ENCODE peak calls at places on chromosomes 13 and 19, in six cellular contexts. One of them, this sample, is unnamed.

GRCh38 chr13:102286326-102286725 is 115.5 kb downstream of the FGF14 start:
- DNase-seq in colonic mucosa: no peak
- DNase-seq in Peyer's patch: no peak
- DNase-seq in neural progenitor cell: no peak
- DNase-seq in pancreas: no peak
- DNase-seq in left ventricle myocardium inferior: no peak
- DNase-seq in this sample: no peak

GRCh38 chr13:43815204-43815603 is 28.4 kb upstream of the ENOX1 start:
- DNase-seq in pancreas: no peak
- DNase-seq in Peyer's patch: no peak
- DNase-seq in left ventricle myocardium inferior: no peak
- DNase-seq in colonic mucosa: no peak
- DNase-seq in neural progenitor cell: no peak
- DNase-seq in this sample: no peak

GRCh38 chr13:51326782-51327181 is 12.7 kb upstream of the SERPINE3 start:
- DNase-seq in pancreas: no peak
- DNase-seq in neural progenitor cell: no peak
- DNase-seq in Peyer's patch: no peak
- DNase-seq in colonic mucosa: no peak
- DNase-seq in left ventricle myocardium inferior: no peak
- DNase-seq in this sample: no peak

GRCh38 chr13:36082806-36083205 is 48.4 kb downstream of the DCLK1 start:
- DNase-seq in Peyer's patch: no peak
- DNase-seq in colonic mucosa: no peak
- DNase-seq in neural progenitor cell: no peak
- DNase-seq in pancreas: no peak
- DNase-seq in left ventricle myocardium inferior: no peak
- DNase-seq in this sample: no peak

GRCh38 chr19:35389192-35389861 is 18.5 kb downstream of the GPR42 start:
- DNase-seq in Peyer's patch: no peak
- DNase-seq in pancreas: no peak
- DNase-seq in left ventricle myocardium inferior: no peak
- DNase-seq in neural progenitor cell: no peak
- DNase-seq in colonic mucosa: peak; percentile 19
- DNase-seq in this sample: no peak

GRCh38 chr13:24995225-24995804 is 100.6 kb upstream of the PABPC3 start:
- DNase-seq in left ventricle myocardium inferior: no peak
- DNase-seq in Peyer's patch: peak; percentile 37
- DNase-seq in pancreas: no peak
- DNase-seq in neural progenitor cell: peak; percentile 89
- DNase-seq in colonic mucosa: peak; percentile 69
- DNase-seq in this sample: peak; percentile 58

GRCh38 chr19:2922987-2923386 is 21.8 kb downstream of the ZNF77 start:
- DNase-seq in Peyer's patch: no peak
- DNase-seq in neural progenitor cell: peak; percentile 31
- DNase-seq in colonic mucosa: no peak
- DNase-seq in pancreas: no peak
- DNase-seq in left ventricle myocardium inferior: no peak
- DNase-seq in this sample: no peak

GRCh38 chr13:73223372-73223781 is 164.6 kb downstream of the KLF5 start:
- DNase-seq in neural progenitor cell: no peak
- DNase-seq in left ventricle myocardium inferior: no peak
- DNase-seq in Peyer's patch: no peak
- DNase-seq in pancreas: no peak
- DNase-seq in colonic mucosa: no peak
- DNase-seq in this sample: no peak

GRCh38 chr13:99320693-99321481 is 13.7 kb upstream of the GPR183 start:
- DNase-seq in neural progenitor cell: no peak
- DNase-seq in colonic mucosa: no peak
- DNase-seq in Peyer's patch: no peak
- DNase-seq in pancreas: no peak
- DNase-seq in left ventricle myocardium inferior: no peak
- DNase-seq in this sample: peak; percentile 68

GRCh38 chr13:110922506-110922905 is 7.6 kb upstream of the ANKRD10 start:
- DNase-seq in left ventricle myocardium inferior: no peak
- DNase-seq in Peyer's patch: no peak
- DNase-seq in pancreas: no peak
- DNase-seq in colonic mucosa: no peak
- DNase-seq in neural progenitor cell: no peak
- DNase-seq in this sample: no peak

GRCh38 chr19:35000647-35001501 is 751 bp downstream of the GRAMD1A start:
- DNase-seq in neural progenitor cell: peak; percentile 43
- DNase-seq in pancreas: peak; percentile 87
- DNase-seq in left ventricle myocardium inferior: no peak
- DNase-seq in Peyer's patch: peak; percentile 73
- DNase-seq in colonic mucosa: peak; percentile 50
- DNase-seq in this sample: peak; percentile 85

GRCh38 chr13:112814905-112815585 is 125.2 kb downstream of the ATP11A start:
- DNase-seq in pancreas: no peak
- DNase-seq in Peyer's patch: no peak
- DNase-seq in left ventricle myocardium inferior: peak; percentile 46
- DNase-seq in neural progenitor cell: no peak
- DNase-seq in colonic mucosa: no peak
- DNase-seq in this sample: no peak

GRCh38 chr13:34748078-34748477 is 194.0 kb upstream of the NBEA start:
- DNase-seq in Peyer's patch: no peak
- DNase-seq in pancreas: no peak
- DNase-seq in colonic mucosa: peak; percentile 30
- DNase-seq in neural progenitor cell: no peak
- DNase-seq in left ventricle myocardium inferior: peak; percentile 21
- DNase-seq in this sample: no peak

GRCh38 chr13:41606646-41607045 is 149.3 kb downstream of the RGCC start:
- DNase-seq in Peyer's patch: no peak
- DNase-seq in neural progenitor cell: no peak
- DNase-seq in colonic mucosa: no peak
- DNase-seq in pancreas: no peak
- DNase-seq in left ventricle myocardium inferior: no peak
- DNase-seq in this sample: no peak

GRCh38 chr13:29847501-29847983 is 2.9 kb downstream of the UBL3 start:
- DNase-seq in Peyer's patch: no peak
- DNase-seq in neural progenitor cell: peak; percentile 14
- DNase-seq in colonic mucosa: peak; percentile 45
- DNase-seq in pancreas: no peak
- DNase-seq in left ventricle myocardium inferior: no peak
- DNase-seq in this sample: peak; percentile 44

GRCh38 chr19:39304701-39305571 is 8.7 kb downstream of the IFNL1 start:
- DNase-seq in neural progenitor cell: no peak
- DNase-seq in colonic mucosa: no peak
- DNase-seq in pancreas: no peak
- DNase-seq in Peyer's patch: no peak
- DNase-seq in left ventricle myocardium inferior: no peak
- DNase-seq in this sample: no peak

GRCh38 chr13:40564342-40564997 is 102.0 kb downstream of the FOXO1 start:
- DNase-seq in neural progenitor cell: no peak
- DNase-seq in left ventricle myocardium inferior: no peak
- DNase-seq in pancreas: no peak
- DNase-seq in colonic mucosa: no peak
- DNase-seq in Peyer's patch: no peak
- DNase-seq in this sample: peak; percentile 37

GRCh38 chr13:40566811-40567210 is 99.6 kb downstream of the FOXO1 start:
- DNase-seq in neural progenitor cell: no peak
- DNase-seq in pancreas: no peak
- DNase-seq in left ventricle myocardium inferior: no peak
- DNase-seq in colonic mucosa: no peak
- DNase-seq in Peyer's patch: no peak
- DNase-seq in this sample: no peak

GRCh38 chr13:40562975-40563349 is 103.5 kb downstream of the FOXO1 start:
- DNase-seq in Peyer's patch: no peak
- DNase-seq in left ventricle myocardium inferior: no peak
- DNase-seq in pancreas: no peak
- DNase-seq in neural progenitor cell: no peak
- DNase-seq in colonic mucosa: no peak
- DNase-seq in this sample: no peak

GRCh38 chr13:40565282-40566148 is 100.9 kb downstream of the FOXO1 start:
- DNase-seq in Peyer's patch: no peak
- DNase-seq in pancreas: no peak
- DNase-seq in neural progenitor cell: no peak
- DNase-seq in colonic mucosa: no peak
- DNase-seq in left ventricle myocardium inferior: no peak
- DNase-seq in this sample: no peak

DNA sequence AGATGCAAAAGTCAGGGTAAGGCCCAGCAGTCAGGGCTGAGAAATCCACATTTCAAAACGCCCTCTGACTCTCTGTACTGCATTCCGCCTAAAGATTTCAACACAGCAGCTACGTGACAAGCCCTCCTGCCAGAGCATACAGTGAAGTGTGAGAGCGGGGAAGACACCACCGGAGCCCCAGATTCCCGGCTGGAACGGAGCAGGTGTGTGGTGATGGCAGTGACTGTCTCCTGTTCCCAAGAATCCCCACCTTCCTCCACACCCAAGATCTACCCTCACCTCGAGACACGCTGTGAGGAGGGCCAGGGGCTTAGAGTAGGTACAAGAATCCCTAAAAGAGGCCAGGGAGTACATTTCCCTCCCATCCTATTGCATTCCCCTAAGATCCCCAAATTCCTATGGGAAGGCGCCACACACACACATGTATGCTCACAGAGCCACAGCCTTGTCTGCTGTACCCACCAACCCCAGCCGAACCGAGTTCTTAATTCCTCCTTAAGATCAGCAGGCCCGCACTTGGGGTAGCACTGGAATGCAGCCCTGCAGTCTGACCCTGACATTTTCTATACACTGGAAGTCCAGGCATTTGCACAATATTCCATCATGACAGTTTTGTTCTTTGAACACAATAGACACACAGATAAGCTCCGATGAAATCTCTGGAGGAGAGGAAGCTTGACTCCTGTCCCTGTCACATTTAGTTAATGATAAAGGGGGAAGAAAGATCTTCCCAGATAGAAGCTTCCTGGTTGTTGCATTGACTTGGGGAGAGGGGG is 102.9 kb downstream of the FOXO1 start:
- DNase-seq in colonic mucosa: no peak
- DNase-seq in neural progenitor cell: peak; percentile 10
- DNase-seq in left ventricle myocardium inferior: no peak
- DNase-seq in pancreas: no peak
- DNase-seq in Peyer's patch: no peak
- DNase-seq in this sample: no peak
- H3K4me1 ChIP-seq in colonic mucosa: no peaks in the 10 kb centered on the region
- H3K4me1 ChIP-seq in neural progenitor cell: peaks cover 3% of the 10 kb centered on the region
- H3K4me1 ChIP-seq in left ventricle myocardium inferior: peaks cover 93% of the 10 kb centered on the region
- H3K4me1 ChIP-seq in pancreas: peaks cover 28% of the 10 kb centered on the region
- H3K4me1 ChIP-seq in Peyer's patch: peaks cover 36% of the 10 kb centered on the region
- H3K4me1 ChIP-seq in this sample: peaks cover 74% of the 10 kb centered on the region

GRCh38 chr13:114284680-114285079 is 3.3 kb downstream of the UPF3A start:
- DNase-seq in Peyer's patch: no peak
- DNase-seq in pancreas: no peak
- DNase-seq in colonic mucosa: no peak
- DNase-seq in left ventricle myocardium inferior: no peak
- DNase-seq in neural progenitor cell: no peak
- DNase-seq in this sample: no peak
- H3K36me3 ChIP-seq in Peyer's patch: no peaks in the 10 kb centered on the region
- H3K36me3 ChIP-seq in pancreas: peaks cover 27% of the 10 kb centered on the region
- H3K36me3 ChIP-seq in colonic mucosa: no peaks in the 10 kb centered on the region
- H3K36me3 ChIP-seq in left ventricle myocardium inferior: peaks cover 41% of the 10 kb centered on the region
- H3K36me3 ChIP-seq in neural progenitor cell: no peaks in the 10 kb centered on the region
- H3K36me3 ChIP-seq in this sample: peaks cover 38% of the 10 kb centered on the region

GRCh38 chr13:30870916-30871712 is 35.0 kb upstream of the MEDAG start:
- DNase-seq in neural progenitor cell: no peak
- DNase-seq in left ventricle myocardium inferior: no peak
- DNase-seq in colonic mucosa: no peak
- DNase-seq in pancreas: peak; percentile 40
- DNase-seq in Peyer's patch: no peak
- DNase-seq in this sample: no peak

GRCh38 chr13:30871713-30872029 is 34.4 kb upstream of the MEDAG start:
- DNase-seq in colonic mucosa: no peak
- DNase-seq in neural progenitor cell: no peak
- DNase-seq in left ventricle myocardium inferior: no peak
- DNase-seq in Peyer's patch: no peak
- DNase-seq in pancreas: no peak
- DNase-seq in this sample: no peak

GRCh38 chr13:30869491-30869890 is 36.6 kb upstream of the MEDAG start:
- DNase-seq in left ventricle myocardium inferior: peak; percentile 43
- DNase-seq in colonic mucosa: no peak
- DNase-seq in neural progenitor cell: no peak
- DNase-seq in pancreas: no peak
- DNase-seq in Peyer's patch: no peak
- DNase-seq in this sample: no peak

GRCh38 chr13:30868806-30869470 is 37.1 kb upstream of the MEDAG start:
- DNase-seq in colonic mucosa: no peak
- DNase-seq in neural progenitor cell: no peak
- DNase-seq in pancreas: no peak
- DNase-seq in left ventricle myocardium inferior: no peak
- DNase-seq in Peyer's patch: no peak
- DNase-seq in this sample: no peak

DNA sequence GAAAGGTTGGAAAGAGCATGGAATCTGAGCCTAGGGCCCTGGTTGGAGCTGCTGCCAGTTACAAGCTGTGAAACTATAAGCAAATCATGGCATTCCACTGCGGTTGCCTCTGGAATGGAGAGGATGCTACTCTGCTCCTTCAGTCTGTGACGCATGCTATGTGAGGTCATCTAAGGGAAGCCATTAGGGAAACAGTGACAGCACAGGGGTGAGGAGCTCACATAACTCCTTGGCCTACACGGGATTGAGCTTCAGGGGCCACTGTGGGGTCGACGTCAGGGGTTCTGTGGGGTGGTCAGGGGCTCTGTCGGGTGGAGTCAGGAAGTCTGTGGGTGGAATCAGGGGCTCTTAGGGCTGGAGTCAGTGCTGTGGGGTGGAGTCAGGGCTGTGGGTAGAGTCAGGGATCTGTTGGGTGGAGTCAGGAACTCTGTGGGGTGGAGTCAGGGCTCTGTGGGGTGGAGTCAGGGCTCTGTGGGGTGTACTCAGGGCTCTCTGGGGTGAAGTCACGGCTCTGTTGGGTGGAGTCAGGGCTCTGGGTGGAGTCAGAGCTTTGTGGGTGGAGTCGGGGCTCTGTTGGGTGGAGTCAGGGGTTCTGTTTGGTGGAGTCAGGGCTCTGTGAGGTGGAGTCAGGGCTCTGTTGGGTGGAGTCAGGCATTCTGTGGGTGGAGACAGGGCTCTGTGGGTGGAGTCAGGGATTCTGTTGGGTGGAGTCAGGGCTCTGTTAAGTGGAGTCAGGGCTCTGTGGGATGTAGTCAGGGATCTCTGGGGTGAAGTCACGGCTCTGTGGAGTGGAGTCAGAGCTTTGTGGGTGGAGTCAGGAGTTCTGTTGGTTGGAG is 35.8 kb upstream of the MEDAG start:
- DNase-seq in left ventricle myocardium inferior: peak; percentile 64
- DNase-seq in neural progenitor cell: peak; percentile 11
- DNase-seq in colonic mucosa: peak; percentile 67
- DNase-seq in pancreas: no peak
- DNase-seq in Peyer's patch: no peak
- DNase-seq in this sample: peak; percentile 37
- H3K4me1 ChIP-seq in left ventricle myocardium inferior: peaks cover 20% of the 10 kb centered on the region
- H3K4me1 ChIP-seq in neural progenitor cell: peaks cover 19% of the 10 kb centered on the region
- H3K4me1 ChIP-seq in colonic mucosa: no peaks in the 10 kb centered on the region
- H3K4me1 ChIP-seq in pancreas: no peaks in the 10 kb centered on the region
- H3K4me1 ChIP-seq in Peyer's patch: peaks cover 14% of the 10 kb centered on the region
- H3K4me1 ChIP-seq in this sample: no peaks in the 10 kb centered on the region

GRCh38 chr19:55199620-55200204 is 9.6 kb downstream of the PTPRH start:
- DNase-seq in pancreas: no peak
- DNase-seq in neural progenitor cell: no peak
- DNase-seq in Peyer's patch: no peak
- DNase-seq in colonic mucosa: no peak
- DNase-seq in left ventricle myocardium inferior: no peak
- DNase-seq in this sample: no peak
- H3K36me3 ChIP-seq in pancreas: peaks cover 10% of the 10 kb centered on the region
- H3K36me3 ChIP-seq in neural progenitor cell: no peaks in the 10 kb centered on the region
- H3K36me3 ChIP-seq in Peyer's patch: no peaks in the 10 kb centered on the region
- H3K36me3 ChIP-seq in colonic mucosa: no peaks in the 10 kb centered on the region
- H3K36me3 ChIP-seq in left ventricle myocardium inferior: no peaks in the 10 kb centered on the region
- H3K36me3 ChIP-seq in this sample: no peaks in the 10 kb centered on the region

GRCh38 chr13:22387899-22388298 is 717.0 kb downstream of the FGF9 start:
- DNase-seq in pancreas: no peak
- DNase-seq in Peyer's patch: no peak
- DNase-seq in colonic mucosa: no peak
- DNase-seq in left ventricle myocardium inferior: no peak
- DNase-seq in neural progenitor cell: no peak
- DNase-seq in this sample: no peak
- H3K4me1 ChIP-seq in pancreas: no peaks in the 10 kb centered on the region
- H3K4me1 ChIP-seq in Peyer's patch: no peaks in the 10 kb centered on the region
- H3K4me1 ChIP-seq in colonic mucosa: no peaks in the 10 kb centered on the region
- H3K4me1 ChIP-seq in left ventricle myocardium inferior: no peaks in the 10 kb centered on the region
- H3K4me1 ChIP-seq in neural progenitor cell: no peaks in the 10 kb centered on the region
- H3K4me1 ChIP-seq in this sample: no peaks in the 10 kb centered on the region

This sample was measured in CD4-positive, CD25-positive, alpha-beta regulatory T cell.